ENCODE peak calls at places on chromosomes 7 and 10, in five cellular contexts. U is NCI-H1694, P is dorsolateral prefrontal cortex, R is T-helper 9 cell, N is sigmoid colon. W is an unnamed sample.
A peak's percentile ranks its signal among the peaks of the same experiment; 100 is the strongest.

GRCh38 chr7:121369462-121369861 is 26.6 kb downstream of the FAM3C start:
- DNase-seq in U (no peak), P (no peak), R (no peak), N (no peak), W (no peak)

GRCh38 chr10:116163308-116163707 is 109.7 kb downstream of the GFRA1 start:
- DNase-seq in U (no peak), P (no peak), R (no peak), N (no peak), W (no peak)

GRCh38 chr10:88461426-88461825 is 121.7 kb downstream of the RNLS start:
- DNase-seq in U (no peak), P (no peak), R (no peak), N (no peak), W (no peak)

GRCh38 chr7:133941496-133941895 is 185.6 kb upstream of the LRGUK start:
- DNase-seq in U (no peak), P (no peak), R (no peak), N (no peak), W (no peak)

GRCh38 chr7:98202367-98203195 is 8.7 kb upstream of the BHLHA15 start:
- DNase-seq in U (no peak), P (peak; percentile 9), R (peak; percentile 22), N (no peak), W (no peak)

GRCh38 chr10:3622845-3623621 is 162.0 kb downstream of the KLF6 start:
- DNase-seq in U (no peak), P (no peak), R (no peak), N (no peak), W (no peak)

GRCh38 chr10:125123363-125124113 is 36.8 kb downstream of the CTBP2 start:
- DNase-seq in U (no peak), P (peak; percentile 75), R (no peak), N (peak; percentile 91), W (peak; percentile 87)

GRCh38 chr10:132395704-132396494 is 1.1 kb upstream of the PWWP2B start:
- DNase-seq in U (no peak), P (no peak), R (no peak), N (peak; percentile 90), W (peak; percentile 84)

GRCh38 chr7:151113344-151114150 is 27.3 kb downstream of the AGAP3 start:
- DNase-seq in U (no peak), P (no peak), R (no peak), N (no peak), W (no peak)

GRCh38 chr10:97713351-97713827 is at the start of gene MARVELD1:
- DNase-seq in U (peak; percentile 52), P (peak; percentile 30), R (no peak), N (peak; percentile 93), W (peak; percentile 92)

GRCh38 chr10:97207756-97208346 is 22.1 kb upstream of the SLIT1 start:
- DNase-seq in U (no peak), P (no peak), R (no peak), N (no peak), W (peak; percentile 17)

GRCh38 chr7:28904539-28905143 is 53.5 kb downstream of the TRIL start:
- DNase-seq in U (no peak), P (no peak), R (no peak), N (no peak), W (no peak)

GRCh38 chr7:112723416-112723815 is 66.8 kb downstream of the TMEM168 start:
- DNase-seq in U (no peak), P (no peak), R (no peak), N (no peak), W (no peak)

GRCh38 chr10:45532501-45532900 is 140.1 kb downstream of the ZFAND4 start:
- DNase-seq in U (no peak), P (no peak), R (no peak), N (no peak), W (no peak)

W was measured in sciatic nerve.